ENCODE peak calls at places on chromosomes 2 and 18, in nine cellular contexts. K is MM.1S, C is K562, N is IMR-90, X is neuronal stem cell, B is NT2/D1, Q is mammary epithelial cell, D is Karpas-422, L is endodermal cell. G is an unnamed sample.

GRCh38 chr2:201167546-201167945 is 15.4 kb upstream of the CASP10 start:
- DNase-seq in B (no peak), N (no peak), Q (no peak), D (no peak), C (no peak), L (no peak), X (no peak), K (no peak), G (no peak)

GRCh38 chr2:33518200-33518599 is 41.8 kb downstream of the RASGRP3 start:
- DNase-seq in L (no peak), K (no peak), D (no peak), B (no peak), Q (no peak), C (no peak), N (no peak), X (no peak), G (no peak)

GRCh38 chr2:52931660-52932059 is 835.9 kb upstream of the CHAC2 start:
- DNase-seq in N (no peak), Q (no peak), C (no peak), B (no peak), X (no peak), L (no peak), K (peak; percentile 21), D (no peak), G (no peak)

GRCh38 chr2:197369228-197369945 is 58.8 kb upstream of the ANKRD44 start:
- DNase-seq in X (no peak), N (no peak), D (no peak), L (no peak), Q (no peak), B (no peak), K (no peak), C (no peak), G (peak; percentile 31)

GRCh38 chr2:88452151-88452851 is at the start of gene FOXI3:
- DNase-seq in N (no peak), K (peak; percentile 53), D (no peak), C (no peak), B (no peak), X (peak; percentile 31), L (peak; percentile 81), Q (peak; percentile 31), G (no peak)

GRCh38 chr18:76847926-76848325 is 25.6 kb downstream of the ZNF236 start:
- DNase-seq in K (no peak), C (no peak), Q (no peak), N (no peak), X (no peak), L (peak; percentile 80), D (peak; percentile 62), B (peak; percentile 8), G (no peak)

GRCh38 chr2:143246815-143247744 is 117.9 kb downstream of the ARHGAP15 start:
- DNase-seq in C (no peak), K (no peak), X (no peak), L (no peak), B (no peak), D (no peak), N (no peak), Q (no peak), G (no peak)

GRCh38 chr2:16096962-16097361 is 156.6 kb downstream of the MYCN start:
- DNase-seq in Q (no peak), B (no peak), X (no peak), L (no peak), C (no peak), N (no peak), K (no peak), D (no peak), G (no peak)

GRCh38 chr2:112996635-112997034 is 8.6 kb upstream of the IL36A start:
- DNase-seq in X (no peak), Q (no peak), B (no peak), L (no peak), K (peak; percentile 95), D (no peak), N (no peak), C (no peak), G (no peak)

GRCh38 chr2:142038826-142039225 is 92.0 kb downstream of the LRP1B start:
- DNase-seq in X (no peak), L (no peak), K (no peak), Q (peak; percentile 40), D (no peak), B (no peak), N (no peak), C (no peak), G (peak; percentile 34)

GRCh38 chr2:174970092-174970491 is 35.1 kb downstream of the CHN1 start:
- DNase-seq in D (no peak), K (no peak), L (no peak), C (no peak), N (peak; percentile 61), Q (peak; percentile 12), B (no peak), X (no peak), G (peak; percentile 8)

DNA sequence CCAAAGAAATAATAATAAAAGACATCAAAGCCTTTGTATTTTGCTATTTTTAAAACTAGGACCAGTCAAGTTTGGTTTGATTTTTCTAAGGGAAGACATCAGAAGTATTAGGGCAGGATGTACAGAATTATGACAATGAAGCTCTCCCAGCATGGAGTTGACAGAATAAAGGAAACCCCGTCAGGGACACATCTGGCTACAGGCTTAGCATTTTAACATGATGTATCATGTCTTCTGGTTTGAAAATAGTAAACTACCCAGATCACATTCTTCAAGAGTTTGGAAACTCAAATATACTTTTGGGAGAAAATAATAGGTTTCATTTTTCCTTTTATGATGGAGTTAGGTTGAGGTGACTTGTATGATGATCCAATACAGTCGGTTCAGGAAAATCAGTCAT is 552.0 kb upstream of the CDH2 start:
- DNase-seq in N (peak; percentile 20), L (no peak), C (no peak), D (no peak), Q (peak; percentile 9), K (no peak), X (no peak), B (no peak), G (peak; percentile 55)
- H3K4me3 ChIP-seq in N (no peak overlapping the region), L (no peak overlapping the region), C (no peak overlapping the region), D (no peak overlapping the region), Q (no peak overlapping the region), K (no peak overlapping the region), X (no peak overlapping the region), B (no peak overlapping the region), G (peak overlapping the region; percentile 3)

GRCh38 chr18:36798738-36799473 is 29.9 kb downstream of the TPGS2 start:
- DNase-seq in B (no peak), L (no peak), D (no peak), X (peak; percentile 15), C (peak; percentile 64), Q (no peak), K (no peak), N (peak; percentile 51), G (peak; percentile 12)
- H3K36me3 ChIP-seq in B (peaks cover 74% of the 10 kb centered on the region), L (peaks cover 70% of the 10 kb centered on the region), D (peaks cover 50% of the 10 kb centered on the region), X (peaks cover 100% of the 10 kb centered on the region), C (peaks cover 95% of the 10 kb centered on the region), Q (peaks cover 4% of the 10 kb centered on the region), K (no peaks in the 10 kb centered on the region), N (peaks cover 35% of the 10 kb centered on the region), G (peaks cover 35% of the 10 kb centered on the region)

GRCh38 chr2:43391877-43392214 is 165.4 kb upstream of the ZFP36L2 start:
- DNase-seq in C (no peak), N (peak; percentile 64), Q (no peak), B (no peak), D (no peak), X (no peak), K (no peak), L (no peak), G (peak; percentile 56)

GRCh38 chr2:43391159-43391876 is 164.9 kb upstream of the ZFP36L2 start:
- DNase-seq in L (no peak), Q (no peak), B (no peak), N (no peak), C (no peak), X (no peak), D (no peak), K (no peak), G (no peak)

GRCh38 chr2:43397821-43398220 is 171.4 kb upstream of the ZFP36L2 start:
- DNase-seq in Q (no peak), K (no peak), X (no peak), L (no peak), D (no peak), B (no peak), C (no peak), N (no peak), G (no peak)

GRCh38 chr2:43397411-43397810 is 171.0 kb upstream of the ZFP36L2 start:
- DNase-seq in K (peak; percentile 15), D (no peak), B (no peak), X (no peak), N (no peak), L (no peak), C (no peak), Q (no peak), G (no peak)

GRCh38 chr2:43393918-43394317 is 167.5 kb upstream of the ZFP36L2 start:
- DNase-seq in K (no peak), N (no peak), B (no peak), L (no peak), Q (no peak), C (no peak), D (no peak), X (no peak), G (no peak)
- H3K9ac ChIP-seq in K (no peak overlapping the region), N (no peak overlapping the region), B (no peak overlapping the region), L (no peak overlapping the region), Q (no peak overlapping the region), C (no peak overlapping the region), D (no peak overlapping the region), X (no peak overlapping the region), G (no peak overlapping the region)

DNA sequence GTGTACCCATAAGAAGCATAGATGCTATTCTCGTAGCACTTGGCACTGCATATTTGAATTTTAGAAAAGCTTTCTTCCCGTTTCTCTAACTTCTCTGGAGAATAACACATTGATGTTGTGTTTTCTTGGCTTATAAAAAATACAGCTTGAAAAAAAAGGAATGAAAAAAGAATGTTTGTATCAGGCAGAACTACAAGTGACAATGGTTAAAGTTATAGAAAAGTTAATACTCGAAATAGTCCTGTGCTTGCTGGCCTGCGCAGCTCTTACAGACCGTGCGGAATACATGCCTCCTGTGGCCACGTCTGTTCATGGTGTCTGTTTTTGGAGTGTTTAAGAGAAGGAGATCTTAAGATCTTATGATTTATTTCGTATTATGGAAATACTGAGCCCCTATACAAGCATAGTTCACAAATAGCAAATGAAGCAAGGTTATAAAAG is 808 bp downstream of the DUSP19 start:
- DNase-seq in K (no peak), L (no peak), Q (no peak), X (no peak), D (peak; percentile 45), N (no peak), B (no peak), C (no peak), G (peak; percentile 68)
- H3K4me3 ChIP-seq in K (peak overlapping the region; percentile 70), L (no peak overlapping the region), Q (peak overlapping the region; percentile 49), X (peak overlapping the region; percentile 51), D (peak overlapping the region; percentile 76), N (peak overlapping the region; percentile 74), B (peak overlapping the region; percentile 48), C (peak overlapping the region; percentile 58), G (peak overlapping the region; percentile 90)

DNA sequence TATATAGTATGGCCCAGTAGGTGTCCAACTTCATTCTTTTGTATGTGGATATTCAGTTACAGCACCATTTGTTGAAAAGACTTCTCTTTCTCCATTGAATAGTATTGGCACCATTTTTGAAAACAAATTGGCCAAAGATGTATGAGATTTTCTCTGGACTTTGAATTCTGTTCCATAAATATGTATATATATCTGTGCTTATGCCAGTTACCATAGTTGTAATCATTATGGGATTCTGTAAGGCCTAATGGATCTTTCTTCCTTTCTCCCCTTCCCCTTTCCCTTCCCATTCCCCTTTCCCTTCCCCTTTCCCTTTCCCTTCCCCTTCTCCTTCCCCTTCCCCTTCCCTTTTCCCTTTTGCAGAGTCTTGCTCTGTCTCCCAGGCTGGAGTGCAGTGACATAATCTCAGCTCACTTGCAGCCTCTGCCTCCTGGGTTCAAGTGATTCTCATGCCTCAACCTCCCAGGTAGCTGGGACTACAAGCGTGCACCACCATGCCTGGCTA is 51.0 kb downstream of the COX7A2L start:
- DNase-seq in D (no peak), K (no peak), L (no peak), X (no peak), Q (no peak), B (no peak), N (no peak), C (no peak), G (no peak)
- H3K36me3 ChIP-seq in D (peaks cover 12% of the 10 kb centered on the region), K (no peaks in the 10 kb centered on the region), L (peaks cover 45% of the 10 kb centered on the region), X (peaks cover 48% of the 10 kb centered on the region), Q (no peaks in the 10 kb centered on the region), B (peaks cover 13% of the 10 kb centered on the region), N (peaks cover 10% of the 10 kb centered on the region), C (peaks cover 7% of the 10 kb centered on the region), G (peaks cover 6% of the 10 kb centered on the region)